ENCODE peak calls at places on chromosomes 1 and 21, in ten cellular contexts. U is HFF-Myc; M is right atrium auricular region; D is adipocyte; G is upper lobe of right lung; Y is ELF-1; H is 8988T; C is activated CD4-positive, alpha-beta T cell treated with anti-CD3 and anti-CD28 coated beads, Interleukin-2, amount 10 ng/mL, durations not matched to agents 7 days and 5 days; T is NCI-H748 treated with DMSO at 0.1 percent for 48 hours; V is naive thymus-derived CD8-positive, alpha-beta T cell. N is an unnamed sample.

GRCh38 chr1:27481994-27482620 is 7.9 kb downstream of the WASF2 start:
- DNase-seq in U (no peak), M (no peak), D (no peak), G (no peak), Y (no peak), H (no peak), C (no peak), T (no peak), V (no peak), N (no peak)

GRCh38 chr1:220189750-220190347 is 82.4 kb downstream of the RAB3GAP2 start:
- DNase-seq in U (peak; percentile 4), M (no peak), D (peak; percentile 69), G (no peak), Y (no peak), H (no peak), C (no peak), T (no peak), V (no peak), N (no peak)

GRCh38 chr21:34278451-34278850 is 85.4 kb upstream of the KCNE2 start:
- DNase-seq in U (no peak), M (no peak), D (no peak), G (no peak), Y (no peak), H (no peak), C (no peak), T (no peak), V (no peak), N (no peak)

GRCh38 chr1:107141491-107142369 is 891 bp downstream of the NTNG1 start:
- DNase-seq in U (peak; percentile 7), M (no peak), D (peak; percentile 92), G (peak; percentile 65), Y (peak; percentile 30), H (no peak), C (no peak), T (peak; percentile 46), V (no peak), N (no peak)

GRCh38 chr1:213985181-213986019 is 2.4 kb upstream of the PROX1 start:
- DNase-seq in U (no peak), M (no peak), D (peak; percentile 2), G (no peak), Y (peak; percentile 69), H (no peak), C (no peak), T (no peak), V (no peak), N (no peak)

GRCh38 chr1:71068325-71069240 is 12.3 kb downstream of the ZRANB2 start:
- DNase-seq in U (no peak), M (no peak), D (no peak), G (no peak), Y (no peak), H (no peak), C (no peak), T (no peak), V (no peak), N (no peak)

GRCh38 chr21:26843912-26844257 is 1.3 kb downstream of the ADAMTS1 start:
- DNase-seq in U (no peak), M (no peak), D (peak; percentile 53), G (no peak), Y (no peak), H (no peak), C (no peak), T (no peak), V (no peak), N (no peak)

GRCh38 chr1:192604979-192605620 is 29.5 kb downstream of the RGS1 start:
- DNase-seq in U (no peak), M (no peak), D (no peak), G (no peak), Y (no peak), H (no peak), C (no peak), T (no peak), V (no peak), N (no peak)

GRCh38 chr21:43361493-43362296 is 65.2 kb downstream of the SIK1 start:
- DNase-seq in U (peak; percentile 32), M (peak; percentile 85), D (peak; percentile 10), G (no peak), Y (peak; percentile 66), H (no peak), C (peak; percentile 71), T (no peak), V (peak; percentile 67), N (peak; percentile 55)

GRCh38 chr1:160768295-160768657 is 27.7 kb upstream of the LY9 start:
- DNase-seq in U (no peak), M (no peak), D (no peak), G (peak; percentile 73), Y (peak; percentile 36), H (no peak), C (peak; percentile 92), T (no peak), V (peak; percentile 70), N (peak; percentile 82)

GRCh38 chr1:93769767-93770166 is 88.1 kb upstream of the BCAR3 start:
- DNase-seq in U (no peak), M (no peak), D (no peak), G (no peak), Y (peak; percentile 21), H (no peak), C (no peak), T (no peak), V (no peak), N (no peak)

GRCh38 chr1:98304888-98305287 is 356.6 kb upstream of the SNX7 start:
- DNase-seq in U (no peak), M (no peak), D (no peak), G (no peak), Y (no peak), H (no peak), C (no peak), T (no peak), V (no peak), N (no peak)

GRCh38 chr1:9196129-9197040 is 38.2 kb upstream of the H6PD start:
- DNase-seq in U (no peak), M (peak; percentile 84), D (peak; percentile 87), G (peak; percentile 78), Y (peak; percentile 56), H (no peak), C (peak; percentile 67), T (no peak), V (peak; percentile 33), N (peak; percentile 27)

GRCh38 chr1:41385398-41386189 is 24.4 kb downstream of the FOXO6 start:
- DNase-seq in U (no peak), M (no peak), D (no peak), G (no peak), Y (no peak), H (no peak), C (no peak), T (no peak), V (no peak), N (no peak)

GRCh38 chr1:71081697-71082080 is 854 bp upstream of the ZRANB2 start:
- DNase-seq in U (no peak), M (no peak), D (no peak), G (peak; percentile 65), Y (peak; percentile 53), H (no peak), C (no peak), T (no peak), V (no peak), N (no peak)

GRCh38 chr1:246930830-246931548 is 759 bp downstream of the AHCTF1 start:
- DNase-seq in U (no peak), M (peak; percentile 67), D (peak; percentile 82), G (peak; percentile 82), Y (peak; percentile 63), H (no peak), C (peak; percentile 45), T (no peak), V (peak; percentile 29), N (peak; percentile 59)

GRCh38 chr1:111880866-111881837 is 108.3 kb downstream of the KCND3 start:
- DNase-seq in U (no peak), M (peak; percentile 64), D (no peak), G (no peak), Y (no peak), H (no peak), C (no peak), T (no peak), V (no peak), N (no peak)

GRCh38 chr1:203644661-203645510 is 18.3 kb downstream of the ATP2B4 start:
- DNase-seq in U (no peak), M (no peak), D (peak; percentile 77), G (no peak), Y (peak; percentile 37), H (no peak), C (no peak), T (no peak), V (no peak), N (no peak)

GRCh38 chr1:243354511-243355153 is 98.8 kb downstream of the SDCCAG8 start:
- DNase-seq in U (no peak), M (no peak), D (peak; percentile 45), G (no peak), Y (no peak), H (no peak), C (no peak), T (no peak), V (no peak), N (no peak)

GRCh38 chr1:162466797-162467196 is 30.8 kb upstream of the UHMK1 start:
- DNase-seq in U (no peak), M (no peak), D (no peak), G (no peak), Y (no peak), H (no peak), C (no peak), T (no peak), V (no peak), N (no peak)

GRCh38 chr1:204131978-204132377 is 19.9 kb downstream of the ETNK2 start:
- DNase-seq in U (no peak), M (no peak), D (no peak), G (no peak), Y (no peak), H (no peak), C (no peak), T (no peak), V (no peak), N (no peak)